ENCODE peak calls at places on chromosomes 16 and 17, in seven cellular contexts. T is hepatocyte, V is GM23248, M is HCT116, K is MM.1S, Z is GM23338, L is neural progenitor cell. S is an unnamed sample.

GRCh38 chr17:48024149-48025039 is 13.2 kb downstream of the COPZ2 start:
- DNase-seq in V (peak; percentile 83), T (peak; percentile 58), M (peak; percentile 74), L (peak; percentile 77), K (peak; percentile 25), Z (peak; percentile 68), S (peak; percentile 94)

GRCh38 chr17:8556074-8556473 is 74.5 kb downstream of the MYH10 start:
- DNase-seq in L (no peak), K (no peak), M (peak; percentile 8), T (peak; percentile 27), V (peak; percentile 7), Z (no peak), S (peak; percentile 69)

GRCh38 chr16:49931931-49932330 is 76.0 kb upstream of the ZNF423 start:
- DNase-seq in L (no peak), T (no peak), Z (no peak), V (no peak), K (no peak), M (no peak), S (no peak)

GRCh38 chr17:9402590-9403199 is 172.9 kb downstream of the STX8 start:
- DNase-seq in T (peak; percentile 22), M (peak; percentile 16), V (peak; percentile 48), L (peak; percentile 39), K (peak; percentile 21), Z (peak; percentile 83), S (peak; percentile 55)

GRCh38 chr17:76667786-76668453 is 24.4 kb upstream of the ST6GALNAC1 start:
- DNase-seq in M (no peak), L (no peak), T (no peak), V (no peak), K (no peak), Z (no peak), S (no peak)

GRCh38 chr17:18172528-18173278 is 10.9 kb upstream of the ALKBH5 start:
- DNase-seq in M (no peak), T (no peak), L (no peak), V (no peak), Z (peak; percentile 34), K (no peak), S (no peak)

GRCh38 chr16:53355064-53355463 is 79.2 kb upstream of the RBL2 start:
- DNase-seq in K (no peak), Z (no peak), V (no peak), L (no peak), T (no peak), M (no peak), S (no peak)

GRCh38 chr17:64240261-64240740 is 22.8 kb downstream of the TEX2 start:
- DNase-seq in T (peak; percentile 23), M (no peak), Z (peak; percentile 36), K (no peak), V (no peak), L (peak; percentile 49), S (no peak)

GRCh38 chr17:43430936-43431649 is 32.3 kb downstream of the ARL4D start:
- DNase-seq in V (no peak), L (peak; percentile 8), Z (no peak), K (no peak), T (no peak), M (no peak), S (no peak)

GRCh38 chr17:7862692-7863437 is 5.1 kb downstream of the CYB5D1 start:
- DNase-seq in M (no peak), Z (peak; percentile 91), V (peak; percentile 64), L (peak; percentile 82), T (peak; percentile 75), K (no peak), S (peak; percentile 60)

GRCh38 chr17:44556114-44556853 is 1.0 kb upstream of the FZD2 start:
- DNase-seq in V (peak; percentile 58), Z (peak; percentile 98), M (peak; percentile 19), L (peak; percentile 98), T (peak; percentile 68), K (peak; percentile 56), S (peak; percentile 68)

GRCh38 chr16:30398660-30399434 is 3.6 kb downstream of the ZNF48 start:
- DNase-seq in M (no peak), T (no peak), V (no peak), Z (no peak), L (peak; percentile 54), K (no peak), S (no peak)

GRCh38 chr17:37220609-37220953 is 155.2 kb upstream of the C17orf78 start:
- DNase-seq in L (peak; percentile 57), Z (peak; percentile 60), V (peak; percentile 65), T (peak; percentile 28), M (peak; percentile 2), K (peak; percentile 12), S (peak; percentile 4)

GRCh38 chr16:83134638-83135037 is 507.9 kb downstream of the CDH13 start:
- DNase-seq in V (no peak), M (no peak), K (no peak), Z (no peak), T (no peak), L (no peak), S (no peak)

GRCh38 chr17:46782250-46782953 is 36.1 kb downstream of the WNT3 start:
- DNase-seq in K (peak; percentile 30), T (peak; percentile 67), L (peak; percentile 62), M (no peak), V (peak; percentile 54), Z (peak; percentile 77), S (peak; percentile 84)

GRCh38 chr16:85350973-85351372 is 238.7 kb upstream of the CIBAR2 start:
- DNase-seq in V (peak; percentile 93), K (no peak), T (peak; percentile 92), Z (no peak), M (peak; percentile 97), L (no peak), S (peak; percentile 97)

GRCh38 chr17:78884148-78884870 is 18.7 kb downstream of the CEP295NL start:
- DNase-seq in V (peak; percentile 55), Z (peak; percentile 31), M (no peak), T (no peak), K (no peak), L (peak; percentile 41), S (no peak)

GRCh38 chr17:34979650-34980352 is 511 bp upstream of the LIG3 start:
- DNase-seq in L (peak; percentile 18), Z (peak; percentile 33), T (no peak), V (peak; percentile 54), M (no peak), K (no peak), S (no peak)
- TF ChIP-seq EZH2phosphoT487 in L (no peak), Z (no peak), T (no peak), V (no peak), M (no peak), K (no peak), S (no peak)

DNA sequence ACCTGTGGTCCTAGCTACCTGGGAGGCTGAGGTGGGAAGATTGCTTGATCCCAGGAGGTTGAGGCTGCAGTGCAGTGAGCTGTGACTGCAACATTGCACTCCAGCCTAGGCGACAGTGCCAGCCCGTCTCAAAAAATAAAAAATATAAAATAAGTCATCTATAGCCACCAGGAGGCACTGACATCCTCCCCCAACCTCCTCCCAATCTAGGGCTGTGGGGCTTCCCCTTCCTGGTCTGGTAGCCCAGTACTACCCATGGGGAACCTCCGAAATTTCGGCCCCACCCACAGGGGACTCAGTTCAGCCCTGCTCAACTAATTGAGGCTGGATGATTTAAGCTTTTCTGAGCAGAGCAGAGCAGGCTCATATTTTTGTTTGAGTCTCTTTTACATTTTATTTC is 3.2 kb downstream of the ZSCAN10 start:
- DNase-seq in L (no peak), T (no peak), M (peak; percentile 21), V (peak; percentile 39), K (peak; percentile 70), Z (peak; percentile 63), S (peak; percentile 18)
- TF ChIP-seq EZH2phosphoT487 in L (no peak), T (no peak), M (no peak), V (no peak), K (no peak), Z (no peak), S (no peak)

GRCh38 chr17:68515238-68515637 is 3.0 kb downstream of the PRKAR1A start:
- DNase-seq in Z (no peak), L (peak; percentile 10), V (peak; percentile 32), K (no peak), T (no peak), M (no peak), S (no peak)
- TF ChIP-seq EZH2phosphoT487 in Z (no peak), L (no peak), V (no peak), K (no peak), T (no peak), M (no peak), S (no peak)

DNA sequence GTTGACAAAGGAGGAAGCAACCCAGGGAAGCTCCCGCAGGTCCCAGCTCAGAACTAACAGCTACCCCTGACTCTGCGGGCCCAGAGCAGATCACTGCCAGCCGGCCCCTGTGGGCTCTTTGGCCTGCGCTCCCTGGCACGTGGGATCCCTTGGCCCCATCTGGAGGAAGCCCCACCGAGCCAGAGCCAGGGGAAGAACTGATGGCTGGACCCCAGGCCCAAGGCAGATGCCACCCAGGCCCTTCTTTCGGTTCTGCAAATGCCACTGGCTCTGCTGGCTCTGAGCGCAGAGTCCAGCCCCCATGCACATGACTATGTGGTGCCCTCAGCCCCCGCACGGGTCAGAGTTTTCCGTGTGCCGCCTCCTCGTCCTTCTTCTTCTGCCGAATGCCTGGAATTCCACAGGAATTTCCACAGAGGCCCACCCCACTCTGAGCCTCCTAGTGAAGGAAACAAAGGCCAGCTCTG is 35.8 kb upstream of the SNN start:
- DNase-seq in K (no peak), Z (no peak), L (peak; percentile 61), V (peak; percentile 93), M (no peak), T (peak; percentile 81), S (no peak)
- TF ChIP-seq EZH2phosphoT487 in K (no peak), Z (no peak), L (no peak), V (no peak), M (no peak), T (no peak), S (no peak)

GRCh38 chr16:3963203-3963602 is 82.7 kb upstream of the CREBBP start:
- DNase-seq in K (no peak), L (no peak), M (no peak), V (peak; percentile 20), Z (peak; percentile 24), T (no peak), S (no peak)

GRCh38 chr16:3959148-3959547 is 78.6 kb upstream of the CREBBP start:
- DNase-seq in T (no peak), K (no peak), Z (no peak), L (no peak), V (no peak), M (no peak), S (peak; percentile 26)

GRCh38 chr16:3963886-3964685 is 83.6 kb upstream of the CREBBP start:
- DNase-seq in T (no peak), Z (no peak), V (no peak), L (no peak), K (no peak), M (no peak), S (no peak)

GRCh38 chr16:3960049-3960809 is 79.7 kb upstream of the CREBBP start:
- DNase-seq in V (peak; percentile 73), T (no peak), M (no peak), Z (no peak), K (no peak), L (peak; percentile 26), S (no peak)

DNA sequence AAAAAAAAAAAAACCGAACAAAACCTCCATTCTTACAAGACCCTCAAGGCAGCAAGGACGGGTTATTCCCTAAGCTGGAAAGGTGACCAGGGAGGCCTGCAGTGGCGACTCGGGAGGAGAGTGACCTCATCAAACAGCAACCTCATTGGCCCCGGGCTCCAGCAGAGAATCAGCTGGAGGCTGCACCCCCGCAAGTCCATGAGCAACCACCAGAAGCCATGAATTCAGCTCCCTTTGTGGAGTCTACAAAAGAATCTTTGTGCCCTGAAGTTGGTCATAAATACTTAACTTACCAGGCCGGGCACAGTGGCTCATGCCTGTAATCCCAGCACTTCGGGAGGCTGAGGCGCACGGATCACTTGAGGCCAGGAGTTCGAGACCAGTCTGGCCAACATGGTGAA is 80.9 kb upstream of the CREBBP start:
- DNase-seq in Z (peak; percentile 48), L (no peak), M (no peak), K (no peak), V (peak; percentile 79), T (no peak), S (peak; percentile 3)
- TF ChIP-seq EZH2phosphoT487 in Z (no peak), L (no peak), M (no peak), K (no peak), V (no peak), T (no peak), S (no peak)

S was measured in PC-3.